ENCODE peak calls at places on chromosomes 11 and 22, in ten cellular contexts. D is NB4, Q is ovary, Z is adrenal gland, H is heart left ventricle, G is body of pancreas, L is gastrocnemius medialis, U is tibial nerve, O is IMR-90, K is A549. P is an unnamed sample.

GRCh38 chr22:19988331-19988808 is 28.3 kb downstream of the ARVCF start:
- DNase-seq in Q (no peak), L (no peak), D (no peak), K (no peak), Z (no peak), U (no peak), O (no peak), G (no peak), H (peak; percentile 64), P (no peak)

GRCh38 chr22:24474221-24474620 is 20.9 kb upstream of the UPB1 start:
- DNase-seq in U (no peak), Q (no peak), G (no peak), H (no peak), D (no peak), K (peak; percentile 36), O (peak; percentile 92), Z (peak; percentile 18), L (no peak), P (peak; percentile 40)

GRCh38 chr11:96145163-96145585 is 197.8 kb downstream of the MAML2 start:
- DNase-seq in D (no peak), G (no peak), H (no peak), Z (peak; percentile 75), L (no peak), Q (no peak), U (no peak), K (peak; percentile 26), O (no peak), P (no peak)

GRCh38 chr11:69654660-69655478 is 13.9 kb downstream of the CCND1 start:
- DNase-seq in H (no peak), Z (peak; percentile 61), D (no peak), G (peak; percentile 18), L (no peak), Q (no peak), K (peak; percentile 95), O (peak; percentile 52), U (no peak), P (no peak)

GRCh38 chr22:27406389-27406861 is 395.1 kb downstream of the MN1 start:
- DNase-seq in O (peak; percentile 22), H (no peak), K (no peak), L (no peak), Q (no peak), Z (no peak), G (no peak), D (no peak), U (no peak), P (no peak)

GRCh38 chr22:33476716-33477115 is 418.5 kb upstream of the SYN3 start:
- DNase-seq in Q (no peak), G (no peak), U (no peak), Z (peak; percentile 80), K (peak; percentile 15), H (no peak), D (peak; percentile 53), O (peak; percentile 43), L (no peak), P (no peak)

GRCh38 chr11:130729678-130730300 is 186.5 kb downstream of the SNX19 start:
- DNase-seq in D (no peak), O (no peak), H (no peak), L (no peak), U (no peak), Z (no peak), G (no peak), Q (no peak), K (no peak), P (no peak)

GRCh38 chr22:47299879-47300697 is 537.6 kb downstream of the TBC1D22A start:
- DNase-seq in L (no peak), U (no peak), K (no peak), H (no peak), D (no peak), Z (no peak), Q (no peak), G (no peak), O (no peak), P (no peak)

GRCh38 chr22:29306175-29306829 is at the start of gene GAS2L1:
- DNase-seq in O (peak; percentile 73), L (peak; percentile 76), D (peak; percentile 84), K (peak; percentile 76), G (peak; percentile 79), Z (peak; percentile 86), Q (peak; percentile 87), U (peak; percentile 72), H (peak; percentile 93), P (peak; percentile 51)

GRCh38 chr11:69911310-69912160 is 92.3 kb upstream of the FGF3 start:
- DNase-seq in O (no peak), L (no peak), Q (no peak), G (no peak), D (no peak), K (no peak), H (peak; percentile 53), Z (no peak), U (no peak), P (no peak)

GRCh38 chr22:46763051-46763705 is 728 bp downstream of the TBC1D22A start:
- DNase-seq in K (no peak), D (peak; percentile 59), G (no peak), O (peak; percentile 7), Q (no peak), H (peak; percentile 74), Z (no peak), U (peak; percentile 51), L (no peak), P (no peak)

GRCh38 chr11:120555433-120555773 is 43.9 kb downstream of the GRIK4 start:
- DNase-seq in D (no peak), H (no peak), Z (no peak), G (no peak), K (no peak), Q (no peak), O (no peak), L (no peak), U (no peak), P (no peak)

GRCh38 chr11:100585728-100586127 is 101.4 kb upstream of the ARHGAP42 start:
- DNase-seq in G (no peak), L (peak; percentile 25), D (no peak), K (no peak), O (no peak), H (no peak), Z (peak; percentile 27), U (peak; percentile 38), Q (no peak), P (no peak)

GRCh38 chr11:82871646-82872045 is 28.6 kb downstream of the PRCP start:
- DNase-seq in L (no peak), H (no peak), Q (no peak), K (no peak), Z (no peak), O (no peak), D (no peak), U (no peak), G (no peak), P (no peak)

GRCh38 chr11:82874646-82875523 is 25.3 kb downstream of the PRCP start:
- DNase-seq in U (no peak), Q (no peak), D (no peak), H (no peak), K (no peak), L (no peak), G (no peak), O (no peak), Z (no peak), P (no peak)

GRCh38 chr11:82872377-82873150 is 27.7 kb downstream of the PRCP start:
- DNase-seq in L (no peak), Z (no peak), O (no peak), U (no peak), Q (no peak), D (no peak), H (no peak), K (no peak), G (no peak), P (no peak)

GRCh38 chr11:82869657-82870056 is 30.6 kb downstream of the PRCP start:
- DNase-seq in K (no peak), Z (peak; percentile 21), U (peak; percentile 34), L (peak; percentile 4), D (no peak), Q (no peak), G (peak; percentile 10), H (no peak), O (no peak), P (no peak)

GRCh38 chr11:82873919-82874333 is 26.3 kb downstream of the PRCP start:
- DNase-seq in Z (no peak), U (no peak), H (no peak), G (no peak), L (no peak), O (no peak), D (no peak), Q (no peak), K (no peak), P (no peak)
- TF ChIP-seq POLR2A in Z (no peak), U (no peak), H (no peak), G (no peak), L (no peak), O (no peak), D (no peak), Q (no peak), K (no peak), P (no peak)

DNA sequence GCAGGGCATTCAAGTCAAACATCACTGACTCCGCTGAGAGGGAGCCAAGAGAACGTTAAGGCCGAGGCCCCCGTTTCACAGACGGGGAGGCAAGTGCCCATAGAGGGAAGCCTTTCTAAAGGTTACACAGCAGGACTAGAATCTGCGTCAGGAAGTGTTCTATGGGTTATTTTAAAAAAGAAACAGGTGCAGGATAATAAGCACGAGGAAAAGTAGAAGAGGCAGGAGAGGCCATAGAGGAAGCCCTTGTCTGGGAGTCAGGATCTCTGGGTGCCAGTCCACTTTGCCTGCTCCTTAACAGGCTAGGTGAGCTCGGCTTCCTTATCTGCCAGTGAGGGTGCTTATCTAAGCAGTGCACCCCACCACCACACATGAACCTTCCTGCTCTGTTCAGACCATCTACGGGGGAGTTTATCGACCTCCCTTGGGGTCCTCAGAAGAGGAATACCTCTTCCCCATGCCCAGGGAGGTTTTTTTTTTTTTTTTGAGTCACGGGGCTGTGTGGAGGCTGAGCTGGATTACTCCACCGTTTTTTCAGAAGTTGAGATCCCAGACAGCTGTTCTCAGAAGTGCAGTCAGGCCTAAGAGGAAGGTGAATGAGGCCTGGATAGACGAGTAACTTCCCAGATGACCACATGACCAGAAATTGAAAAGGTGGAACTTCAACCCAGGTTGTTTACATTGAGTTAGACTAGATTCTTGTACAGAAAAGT is 1.2 kb upstream of the FCHSD2 start:
- DNase-seq in U (no peak), O (peak; percentile 58), L (no peak), Q (no peak), H (no peak), D (peak; percentile 88), G (peak; percentile 62), Z (peak; percentile 26), K (no peak), P (no peak)
- TF ChIP-seq POLR2A in U (no peak), O (no peak), L (no peak), Q (no peak), H (no peak), D (no peak), G (no peak), Z (no peak), K (no peak), P (no peak)

DNA sequence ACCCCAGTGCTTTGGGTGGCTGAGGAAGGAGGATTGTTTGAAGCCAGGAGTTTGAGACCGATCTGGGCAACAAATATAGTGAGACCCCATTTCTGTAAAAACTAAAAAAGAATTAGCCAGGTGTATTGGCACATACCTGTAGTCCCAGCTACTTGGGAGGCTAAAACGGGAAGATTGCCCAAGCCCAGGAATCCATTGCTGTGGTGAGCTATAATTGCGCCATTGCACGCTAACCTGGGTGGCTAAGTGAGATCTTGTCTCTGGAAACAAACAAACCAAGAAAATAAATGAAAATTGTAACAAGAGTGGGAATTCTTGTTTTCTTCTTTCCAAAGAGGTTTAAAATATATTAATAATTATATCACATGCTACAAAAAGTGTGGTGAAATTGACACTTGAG is 52.9 kb downstream of the DEPDC5 start:
- DNase-seq in K (no peak), O (no peak), D (no peak), U (no peak), L (no peak), H (no peak), Q (no peak), G (no peak), Z (no peak), P (no peak)
- TF ChIP-seq POLR2A in K (no peak), O (no peak), D (no peak), U (no peak), L (no peak), H (no peak), Q (no peak), G (no peak), Z (no peak), P (no peak)

GRCh38 chr11:61601512-61601911 is 20.6 kb upstream of the SYT7 start:
- DNase-seq in Q (no peak), L (no peak), H (no peak), D (no peak), K (no peak), U (no peak), Z (no peak), O (no peak), G (peak; percentile 44), P (no peak)
- TF ChIP-seq POLR2A in Q (no peak), L (no peak), H (no peak), D (no peak), K (no peak), U (no peak), Z (no peak), O (no peak), G (no peak), P (no peak)